ENCODE peak calls at places on chromosomes 13 and 19, in four cellular contexts. One of them, this sample, is unnamed.

GRCh38 chr19:19628499-19629134 is 597 bp upstream of the LPAR2 start:
- DNase-seq in endothelial cell of umbilical vein: no peak
- DNase-seq in fibroblast of pulmonary artery: peak
- DNase-seq in GM23338: peak
- DNase-seq in this sample: peak

GRCh38 chr13:102642475-102642874 is 45.7 kb downstream of the TPP2 start:
- DNase-seq in endothelial cell of umbilical vein: no peak
- DNase-seq in fibroblast of pulmonary artery: no peak
- DNase-seq in GM23338: no peak
- DNase-seq in this sample: peak

GRCh38 chr19:19120308-19121156 is 17.7 kb downstream of the TMEM161A start:
- DNase-seq in fibroblast of pulmonary artery: peak
- DNase-seq in GM23338: peak
- DNase-seq in endothelial cell of umbilical vein: peak
- DNase-seq in this sample: peak

GRCh38 chr13:44903596-44903995 is 85.7 kb downstream of the NUFIP1 start:
- DNase-seq in GM23338: no peak
- DNase-seq in fibroblast of pulmonary artery: peak
- DNase-seq in endothelial cell of umbilical vein: no peak
- DNase-seq in this sample: no peak

GRCh38 chr13:109730832-109731335 is 55.5 kb downstream of the IRS2 start:
- DNase-seq in endothelial cell of umbilical vein: no peak
- DNase-seq in fibroblast of pulmonary artery: peak
- DNase-seq in GM23338: no peak
- DNase-seq in this sample: no peak

GRCh38 chr19:4472174-4472974 is at the start of gene HDGFL2:
- DNase-seq in fibroblast of pulmonary artery: no peak
- DNase-seq in endothelial cell of umbilical vein: no peak
- DNase-seq in GM23338: no peak
- DNase-seq in this sample: no peak

GRCh38 chr19:5205388-5205787 is 135.2 kb downstream of the PTPRS start:
- DNase-seq in GM23338: no peak
- DNase-seq in fibroblast of pulmonary artery: no peak
- DNase-seq in endothelial cell of umbilical vein: no peak
- DNase-seq in this sample: no peak

GRCh38 chr13:20525144-20525600 is 485 bp downstream of the CRYL1 start:
- DNase-seq in GM23338: peak
- DNase-seq in fibroblast of pulmonary artery: peak
- DNase-seq in endothelial cell of umbilical vein: peak
- DNase-seq in this sample: peak

GRCh38 chr13:32838985-32839384 is 177.2 kb upstream of the KL start:
- DNase-seq in fibroblast of pulmonary artery: peak
- DNase-seq in endothelial cell of umbilical vein: no peak
- DNase-seq in GM23338: no peak
- DNase-seq in this sample: no peak

GRCh38 chr19:33201473-33201872 is 7.3 kb downstream of the LRP3 start:
- DNase-seq in GM23338: no peak
- DNase-seq in fibroblast of pulmonary artery: no peak
- DNase-seq in endothelial cell of umbilical vein: no peak
- DNase-seq in this sample: no peak

GRCh38 chr13:104204177-104204576 is 1138.0 kb upstream of the SLC10A2 start:
- DNase-seq in endothelial cell of umbilical vein: no peak
- DNase-seq in fibroblast of pulmonary artery: no peak
- DNase-seq in GM23338: peak
- DNase-seq in this sample: no peak

GRCh38 chr19:31641591-31641990 is 292.4 kb upstream of the TSHZ3 start:
- DNase-seq in endothelial cell of umbilical vein: no peak
- DNase-seq in GM23338: no peak
- DNase-seq in fibroblast of pulmonary artery: no peak
- DNase-seq in this sample: no peak

GRCh38 chr13:23754506-23754905 is 134.7 kb downstream of the MIPEP start:
- DNase-seq in GM23338: no peak
- DNase-seq in fibroblast of pulmonary artery: no peak
- DNase-seq in endothelial cell of umbilical vein: no peak
- DNase-seq in this sample: no peak

GRCh38 chr19:5436101-5436947 is 18.9 kb upstream of the ZNRF4 start:
- DNase-seq in endothelial cell of umbilical vein: no peak
- DNase-seq in fibroblast of pulmonary artery: peak
- DNase-seq in GM23338: peak
- DNase-seq in this sample: no peak

GRCh38 chr19:2294377-2295335 is 12.7 kb upstream of the PEAK3 start:
- DNase-seq in GM23338: no peak
- DNase-seq in endothelial cell of umbilical vein: no peak
- DNase-seq in fibroblast of pulmonary artery: peak
- DNase-seq in this sample: no peak

GRCh38 chr13:110874508-110874960 is 40.3 kb downstream of the ANKRD10 start:
- DNase-seq in fibroblast of pulmonary artery: peak
- DNase-seq in GM23338: peak
- DNase-seq in endothelial cell of umbilical vein: peak
- DNase-seq in this sample: peak

GRCh38 chr19:30097746-30098280 is 155.8 kb downstream of the URI1 start:
- DNase-seq in GM23338: no peak
- DNase-seq in fibroblast of pulmonary artery: no peak
- DNase-seq in endothelial cell of umbilical vein: no peak
- DNase-seq in this sample: no peak

GRCh38 chr13:45456196-45456972 is 8.4 kb upstream of the COG3 start:
- DNase-seq in fibroblast of pulmonary artery: peak
- DNase-seq in GM23338: no peak
- DNase-seq in endothelial cell of umbilical vein: peak
- DNase-seq in this sample: peak

DNA sequence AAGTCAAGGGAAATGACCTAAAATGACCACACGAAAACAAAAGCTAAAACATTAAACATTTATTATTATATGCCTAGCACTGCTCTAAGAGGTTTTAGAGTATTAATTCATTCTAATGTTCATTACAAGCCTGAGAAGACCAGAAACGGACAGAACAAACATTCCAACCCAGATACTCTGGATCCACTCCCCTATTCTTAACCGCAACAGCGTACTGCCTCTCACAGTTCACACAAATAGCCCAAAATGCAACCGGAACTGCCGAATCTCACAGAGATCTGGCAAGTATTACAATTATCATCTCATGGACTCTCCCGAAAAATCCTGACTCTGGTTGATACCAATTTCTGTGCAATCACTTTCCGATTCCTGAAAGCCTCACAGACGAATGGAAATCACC is 1.4 kb downstream of the ZNF780B start:
- DNase-seq in GM23338: no peak
- DNase-seq in endothelial cell of umbilical vein: no peak
- DNase-seq in fibroblast of pulmonary artery: no peak
- DNase-seq in this sample: no peak
- H3K4me3 ChIP-seq in GM23338: peak
- H3K4me3 ChIP-seq in endothelial cell of umbilical vein: no peak
- H3K4me3 ChIP-seq in fibroblast of pulmonary artery: peak
- H3K4me3 ChIP-seq in this sample: no peak

GRCh38 chr13:60396008-60396782 is 825 bp upstream of the TDRD3 start:
- DNase-seq in endothelial cell of umbilical vein: peak
- DNase-seq in fibroblast of pulmonary artery: peak
- DNase-seq in GM23338: peak
- DNase-seq in this sample: peak

GRCh38 chr13:60397693-60398437 is 845 bp downstream of the TDRD3 start:
- DNase-seq in endothelial cell of umbilical vein: peak
- DNase-seq in fibroblast of pulmonary artery: peak
- DNase-seq in GM23338: peak
- DNase-seq in this sample: peak

GRCh38 chr13:60398438-60398891 is 1.4 kb downstream of the TDRD3 start:
- DNase-seq in GM23338: no peak
- DNase-seq in fibroblast of pulmonary artery: no peak
- DNase-seq in endothelial cell of umbilical vein: no peak
- DNase-seq in this sample: no peak

GRCh38 chr13:60396783-60397692 is at the start of gene TDRD3:
- DNase-seq in endothelial cell of umbilical vein: peak
- DNase-seq in GM23338: peak
- DNase-seq in fibroblast of pulmonary artery: peak
- DNase-seq in this sample: peak

GRCh38 chr13:60398949-60399589 is 2.0 kb downstream of the TDRD3 start:
- DNase-seq in GM23338: no peak
- DNase-seq in endothelial cell of umbilical vein: peak
- DNase-seq in fibroblast of pulmonary artery: peak
- DNase-seq in this sample: no peak
- H3K4me3 ChIP-seq in GM23338: peak
- H3K4me3 ChIP-seq in endothelial cell of umbilical vein: no peak
- H3K4me3 ChIP-seq in fibroblast of pulmonary artery: peak
- H3K4me3 ChIP-seq in this sample: no peak

GRCh38 chr13:39884166-39884565 is 228.7 kb downstream of the COG6 start:
- DNase-seq in fibroblast of pulmonary artery: no peak
- DNase-seq in GM23338: no peak
- DNase-seq in endothelial cell of umbilical vein: no peak
- DNase-seq in this sample: no peak

GRCh38 chr13:39886336-39886735 is 230.9 kb downstream of the COG6 start:
- DNase-seq in fibroblast of pulmonary artery: no peak
- DNase-seq in GM23338: no peak
- DNase-seq in endothelial cell of umbilical vein: no peak
- DNase-seq in this sample: no peak

GRCh38 chr13:39888865-39889810 is 233.7 kb downstream of the COG6 start:
- DNase-seq in GM23338: no peak
- DNase-seq in endothelial cell of umbilical vein: peak
- DNase-seq in fibroblast of pulmonary artery: no peak
- DNase-seq in this sample: no peak

GRCh38 chr13:39890537-39890936 is 235.1 kb downstream of the COG6 start:
- DNase-seq in GM23338: no peak
- DNase-seq in fibroblast of pulmonary artery: no peak
- DNase-seq in endothelial cell of umbilical vein: no peak
- DNase-seq in this sample: no peak

DNA sequence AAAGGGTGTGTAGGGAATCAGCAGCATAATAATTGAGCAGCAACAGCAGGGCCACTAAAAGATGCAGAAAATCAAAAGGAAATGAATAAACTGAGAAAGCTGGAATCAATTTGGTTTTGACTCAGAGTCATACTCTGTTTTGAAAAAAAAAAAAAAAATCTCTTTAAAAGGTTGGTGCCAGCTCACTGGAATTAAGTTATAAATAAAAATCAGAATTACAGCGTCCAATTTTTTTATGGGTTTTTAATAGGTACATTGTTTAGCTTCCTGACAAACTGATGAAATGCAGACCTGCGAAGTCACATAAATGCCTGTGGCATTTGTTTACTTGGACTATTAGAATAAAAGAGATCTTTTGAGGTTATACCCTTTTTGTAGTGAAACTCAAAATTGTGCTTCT is 232.0 kb downstream of the COG6 start:
- DNase-seq in GM23338: no peak
- DNase-seq in endothelial cell of umbilical vein: no peak
- DNase-seq in fibroblast of pulmonary artery: no peak
- DNase-seq in this sample: no peak
- H3K4me3 ChIP-seq in GM23338: no peak
- H3K4me3 ChIP-seq in endothelial cell of umbilical vein: no peak
- H3K4me3 ChIP-seq in fibroblast of pulmonary artery: no peak
- H3K4me3 ChIP-seq in this sample: no peak

GRCh38 chr19:57812201-57812600 is 2.5 kb downstream of the ZNF552 start:
- DNase-seq in GM23338: no peak
- DNase-seq in endothelial cell of umbilical vein: no peak
- DNase-seq in fibroblast of pulmonary artery: no peak
- DNase-seq in this sample: no peak
- H3K4me3 ChIP-seq in GM23338: no peak
- H3K4me3 ChIP-seq in endothelial cell of umbilical vein: no peak
- H3K4me3 ChIP-seq in fibroblast of pulmonary artery: no peak
- H3K4me3 ChIP-seq in this sample: no peak

GRCh38 chr19:17812099-17812498 is 9.2 kb downstream of the INSL3 start:
- DNase-seq in endothelial cell of umbilical vein: no peak
- DNase-seq in fibroblast of pulmonary artery: no peak
- DNase-seq in GM23338: no peak
- DNase-seq in this sample: no peak

GRCh38 chr19:17806945-17807344 is 12.0 kb downstream of the B3GNT3 start:
- DNase-seq in fibroblast of pulmonary artery: no peak
- DNase-seq in endothelial cell of umbilical vein: no peak
- DNase-seq in GM23338: no peak
- DNase-seq in this sample: no peak

GRCh38 chr19:17807731-17808316 is 12.9 kb downstream of the B3GNT3 start:
- DNase-seq in endothelial cell of umbilical vein: no peak
- DNase-seq in fibroblast of pulmonary artery: no peak
- DNase-seq in GM23338: peak
- DNase-seq in this sample: no peak

GRCh38 chr19:17811103-17811502 is 10.2 kb downstream of the INSL3 start:
- DNase-seq in fibroblast of pulmonary artery: no peak
- DNase-seq in GM23338: no peak
- DNase-seq in endothelial cell of umbilical vein: no peak
- DNase-seq in this sample: no peak

GRCh38 chr19:17811681-17812080 is 9.6 kb downstream of the INSL3 start:
- DNase-seq in GM23338: no peak
- DNase-seq in endothelial cell of umbilical vein: no peak
- DNase-seq in fibroblast of pulmonary artery: no peak
- DNase-seq in this sample: no peak
- H3K4me3 ChIP-seq in GM23338: no peak
- H3K4me3 ChIP-seq in endothelial cell of umbilical vein: no peak
- H3K4me3 ChIP-seq in fibroblast of pulmonary artery: no peak
- H3K4me3 ChIP-seq in this sample: no peak

GRCh38 chr13:99373436-99373835 is 66.2 kb upstream of the GPR183 start:
- DNase-seq in fibroblast of pulmonary artery: no peak
- DNase-seq in GM23338: no peak
- DNase-seq in endothelial cell of umbilical vein: no peak
- DNase-seq in this sample: no peak
- H3K4me3 ChIP-seq in fibroblast of pulmonary artery: no peak
- H3K4me3 ChIP-seq in GM23338: no peak
- H3K4me3 ChIP-seq in endothelial cell of umbilical vein: no peak
- H3K4me3 ChIP-seq in this sample: no peak

GRCh38 chr19:13040232-13040915 is 45.1 kb downstream of the NFIX start:
- DNase-seq in fibroblast of pulmonary artery: no peak
- DNase-seq in endothelial cell of umbilical vein: no peak
- DNase-seq in GM23338: no peak
- DNase-seq in this sample: no peak
- H3K4me3 ChIP-seq in fibroblast of pulmonary artery: no peak
- H3K4me3 ChIP-seq in endothelial cell of umbilical vein: no peak
- H3K4me3 ChIP-seq in GM23338: no peak
- H3K4me3 ChIP-seq in this sample: no peak

DNA sequence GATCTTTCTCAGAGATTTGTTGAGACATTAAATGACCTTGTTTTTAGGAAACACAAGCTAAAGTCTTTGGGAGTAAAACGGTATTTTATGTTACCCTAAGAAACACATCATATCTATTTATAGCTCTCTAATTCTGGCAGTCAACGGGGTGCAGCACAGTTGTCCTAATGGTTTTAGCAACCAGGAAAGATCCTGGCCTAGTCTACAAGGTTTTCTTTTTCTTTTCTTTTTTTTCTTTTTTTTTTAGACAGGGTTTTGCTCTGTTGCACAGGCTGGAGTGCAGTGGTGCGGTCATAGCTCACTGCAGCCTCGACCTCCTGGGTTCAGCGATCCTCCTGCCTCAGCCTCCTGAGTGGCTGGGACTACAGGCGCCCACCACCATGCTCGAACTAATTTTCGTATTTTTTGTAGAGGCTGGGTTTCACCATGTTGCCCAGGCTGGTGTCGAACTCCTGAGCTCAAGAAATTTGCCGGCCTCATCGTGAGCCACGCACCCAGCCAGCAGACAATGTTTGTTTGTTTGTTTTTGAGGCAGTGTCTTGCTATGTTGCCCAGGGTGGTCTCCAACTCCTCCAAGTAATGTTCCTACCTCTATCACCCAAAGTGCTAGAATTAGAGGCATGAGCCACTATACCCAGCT is 759 bp upstream of the COX7A1 start:
- DNase-seq in GM23338: no peak
- DNase-seq in fibroblast of pulmonary artery: no peak
- DNase-seq in endothelial cell of umbilical vein: no peak
- DNase-seq in this sample: no peak
- H3K4me3 ChIP-seq in GM23338: peak
- H3K4me3 ChIP-seq in fibroblast of pulmonary artery: peak
- H3K4me3 ChIP-seq in endothelial cell of umbilical vein: no peak
- H3K4me3 ChIP-seq in this sample: no peak